ENCODE peak calls at places on chromosomes 11 and 22, in eight cellular contexts. Z, V, R, L, X, P, Y and U are unnamed samples.
A peak's percentile ranks its signal among the peaks of the same experiment; 100 is the strongest.

GRCh38 chr11:57515332-57516060 is at the start of gene SLC43A1:
- DNase-seq in R (peak; percentile 70), Z (peak; percentile 76), L (peak; percentile 70), V (peak; percentile 58), Y (peak; percentile 71), X (no peak), P (no peak), U (peak; percentile 93)

GRCh38 chr11:68862426-68862825 is 20.7 kb upstream of the CPT1A start:
- DNase-seq in Y (no peak), P (no peak), R (no peak), V (no peak), L (no peak), Z (no peak), X (no peak), U (no peak)

GRCh38 chr22:46084943-46085830 is 65.1 kb upstream of the PPARA start:
- DNase-seq in L (no peak), V (peak; percentile 92), X (no peak), R (peak; percentile 94), Y (peak; percentile 86), Z (no peak), P (peak; percentile 91), U (no peak)

GRCh38 chr11:76041208-76041607 is 165.1 kb downstream of the WNT11 start:
- DNase-seq in R (no peak), Y (no peak), P (no peak), Z (no peak), L (no peak), X (no peak), V (no peak), U (no peak)

GRCh38 chr11:65185166-65185565 is 3.4 kb downstream of the CAPN1 start:
- DNase-seq in L (no peak), P (no peak), V (no peak), X (no peak), Z (no peak), Y (no peak), R (no peak), U (no peak)

GRCh38 chr11:22458141-22458540 is 120.0 kb downstream of the SLC17A6 start:
- DNase-seq in Y (no peak), X (no peak), P (no peak), V (no peak), Z (no peak), L (no peak), R (no peak), U (no peak)

GRCh38 chr11:62264004-62264403 is 6.0 kb upstream of the SCGB2A2 start:
- DNase-seq in P (no peak), R (no peak), X (no peak), Z (no peak), L (no peak), V (no peak), Y (no peak), U (no peak)

GRCh38 chr22:29149841-29150555 is 55.7 kb upstream of the EMID1 start:
- DNase-seq in Y (no peak), L (no peak), V (no peak), Z (no peak), R (peak; percentile 53), P (no peak), X (no peak), U (no peak)

GRCh38 chr11:114678125-114679036 is at the start of gene NXPE2:
- DNase-seq in Y (no peak), R (no peak), Z (no peak), V (no peak), X (no peak), L (no peak), P (no peak), U (no peak)

GRCh38 chr11:55707029-55707428 is 45.0 kb downstream of the OR4C6 start:
- DNase-seq in Z (peak; percentile 58), Y (no peak), P (no peak), X (no peak), L (no peak), R (no peak), V (no peak), U (no peak)

GRCh38 chr11:130313383-130314183 is 1.1 kb downstream of the ZBTB44 start:
- DNase-seq in Z (peak; percentile 32), L (no peak), Y (no peak), X (no peak), V (no peak), P (no peak), R (no peak), U (no peak)

GRCh38 chr11:19728436-19728835 is 15.8 kb downstream of the NAV2 start:
- DNase-seq in Z (no peak), X (no peak), Y (no peak), P (no peak), R (peak; percentile 43), V (no peak), L (no peak), U (no peak)

GRCh38 chr11:65505434-65506315 is 6.8 kb downstream of the MALAT1 start:
- DNase-seq in Y (peak; percentile 46), Z (peak; percentile 38), P (no peak), V (no peak), R (no peak), X (no peak), L (no peak), U (no peak)

GRCh38 chr11:59859695-59860094 is 6.6 kb downstream of the TCN1 start:
- DNase-seq in L (no peak), V (no peak), X (no peak), Z (peak; percentile 60), Y (no peak), P (no peak), R (no peak), U (no peak)

GRCh38 chr11:283405-284080 is 5.3 kb downstream of the NLRP6 start:
- DNase-seq in R (no peak), X (no peak), V (no peak), P (no peak), L (no peak), Y (no peak), Z (no peak), U (no peak)

GRCh38 chr22:40954095-40954494 is 2.9 kb downstream of the RBX1 start:
- DNase-seq in P (no peak), Y (no peak), R (no peak), L (no peak), X (no peak), V (no peak), Z (no peak), U (no peak)

GRCh38 chr22:24427500-24428164 is at the start of gene ADORA2A:
- DNase-seq in R (no peak), X (peak; percentile 54), Y (no peak), V (no peak), L (no peak), Z (peak; percentile 77), P (no peak), U (no peak)

GRCh38 chr11:33802414-33802950 is 28.2 kb upstream of the FBXO3 start:
- DNase-seq in L (peak; percentile 37), R (peak; percentile 62), Y (peak; percentile 36), Z (peak; percentile 58), P (no peak), V (peak; percentile 52), X (no peak), U (no peak)

GRCh38 chr11:44556735-44557409 is 8.6 kb upstream of the CD82 start:
- DNase-seq in L (peak; percentile 72), Z (peak; percentile 67), R (peak; percentile 68), X (no peak), Y (peak; percentile 68), V (peak; percentile 67), P (no peak), U (no peak)

GRCh38 chr11:118868659-118869058 is 15.0 kb upstream of the CXCR5 start:
- DNase-seq in Z (no peak), V (no peak), R (no peak), P (no peak), L (no peak), X (no peak), Y (no peak), U (no peak)

GRCh38 chr11:77090373-77091111 is 12.1 kb upstream of the OMP start:
- DNase-seq in V (no peak), R (peak; percentile 23), Y (no peak), L (no peak), P (no peak), Z (no peak), X (no peak), U (no peak)

GRCh38 chr11:44306469-44307244 is 3.3 kb downstream of the ALX4 start:
- DNase-seq in Y (no peak), V (no peak), L (no peak), X (no peak), Z (no peak), P (no peak), R (no peak), U (no peak)

GRCh38 chr11:61332266-61332822 is 561 bp downstream of the DDB1 start:
- DNase-seq in R (no peak), X (no peak), Z (peak; percentile 40), P (no peak), V (no peak), L (no peak), Y (no peak), U (no peak)

GRCh38 chr11:7353100-7353499 is 101.4 kb downstream of the SYT9 start:
- DNase-seq in R (no peak), L (no peak), P (no peak), Y (no peak), X (no peak), Z (peak; percentile 70), V (no peak), U (no peak)

GRCh38 chr22:42397332-42398246 is 34.6 kb downstream of the NFAM1 start:
- DNase-seq in R (peak; percentile 59), Z (peak; percentile 85), V (no peak), X (no peak), P (no peak), Y (no peak), L (peak; percentile 41), U (no peak)

DNA sequence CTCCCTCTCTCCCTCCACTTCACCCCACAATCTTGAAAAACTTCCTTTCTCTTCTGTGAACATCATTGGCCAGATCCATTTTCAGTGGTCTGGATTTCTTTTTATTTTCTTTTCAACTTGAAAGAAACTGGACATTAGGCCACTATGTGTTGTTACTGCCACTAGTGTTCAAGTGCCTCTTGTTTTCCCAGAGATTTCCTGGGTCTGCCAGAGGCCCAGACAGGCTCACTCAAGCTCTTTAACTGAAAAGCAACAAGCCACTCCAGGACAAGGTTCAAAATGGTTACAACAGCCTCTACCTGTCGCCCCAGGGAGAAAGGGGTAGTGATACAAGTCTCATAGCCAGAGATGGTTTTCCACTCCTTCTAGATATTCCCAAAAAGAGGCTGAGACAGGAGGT is 92.1 kb downstream of the CD44 start:
- DNase-seq in Z (no peak), X (no peak), Y (no peak), R (no peak), V (no peak), L (no peak), P (no peak), U (no peak)
- TF ChIP-seq POLR2A in Z (no peak), X (no peak), Y (no peak), R (no peak), V (no peak), L (no peak), P (no peak), U (no peak)

GRCh38 chr22:33917744-33918406 is 2.4 kb downstream of the LARGE1 start:
- DNase-seq in Z (peak; percentile 88), L (no peak), V (no peak), X (no peak), R (no peak), P (no peak), Y (no peak), U (no peak)
- TF ChIP-seq CTCF in Z (peak; percentile 52), L (peak; percentile 12), V (no peak), X (no peak), R (peak; percentile 18), P (no peak), Y (no peak), U (peak; percentile 25)

GRCh38 chr22:37794376-37794775 is 13.4 kb upstream of the GCAT start:
- DNase-seq in X (no peak), Y (no peak), R (no peak), V (no peak), Z (no peak), P (no peak), L (no peak), U (no peak)
- TF ChIP-seq POLR2A in X (no peak), Y (no peak), R (no peak), V (no peak), Z (no peak), P (no peak), L (no peak), U (no peak)

GRCh38 chr11:106969660-106970059 is 48.6 kb downstream of the GUCY1A2 start:
- DNase-seq in Y (no peak), V (no peak), Z (no peak), X (no peak), L (no peak), R (peak; percentile 41), P (no peak), U (no peak)
- TF ChIP-seq CTCF in Y (no peak), V (no peak), Z (no peak), X (no peak), L (no peak), R (no peak), P (no peak), U (no peak)